ENCODE peak calls at places on chromosomes 7 and 10, in ten cellular contexts. V, A, C, E, K, O, D, L, W and N are unnamed samples.
A peak's percentile ranks its signal among the peaks of the same experiment; 100 is the strongest.

GRCh38 chr7:48025630-48026029 is 3.3 kb downstream of the SUN3 start:
- DNase-seq in L (no peak), W (no peak), K (no peak), E (no peak), C (no peak), V (no peak), O (no peak), D (no peak), A (no peak), N (no peak)

GRCh38 chr7:20306499-20306946 is 24.2 kb upstream of the ITGB8 start:
- DNase-seq in K (no peak), D (no peak), V (no peak), L (no peak), E (no peak), C (no peak), W (no peak), O (no peak), A (no peak), N (no peak)

GRCh38 chr7:23654508-23654907 is 25.5 kb upstream of the FAM221A start:
- DNase-seq in O (peak; percentile 40), D (peak; percentile 1), W (peak; percentile 76), A (no peak), L (no peak), C (peak; percentile 61), K (no peak), V (peak; percentile 9), E (no peak), N (no peak)

GRCh38 chr10:117160567-117160966 is 22.5 kb upstream of the VAX1 start:
- DNase-seq in A (no peak), L (no peak), O (no peak), K (no peak), W (no peak), E (no peak), V (no peak), C (no peak), D (no peak), N (no peak)

GRCh38 chr7:131625817-131626372 is 69.5 kb upstream of the PODXL start:
- DNase-seq in W (no peak), A (no peak), K (no peak), C (peak; percentile 68), V (peak; percentile 90), O (peak; percentile 19), E (no peak), D (peak; percentile 77), L (no peak), N (no peak)

GRCh38 chr10:72659694-72660093 is 32.2 kb upstream of the MCU start:
- DNase-seq in K (no peak), C (no peak), A (no peak), D (no peak), L (no peak), E (no peak), W (no peak), V (no peak), O (peak; percentile 10), N (no peak)

GRCh38 chr10:44908071-44908709 is 2.9 kb upstream of the TMEM72 start:
- DNase-seq in D (peak; percentile 2), C (peak; percentile 35), A (no peak), W (no peak), K (no peak), V (peak; percentile 44), O (no peak), L (no peak), E (no peak), N (no peak)

GRCh38 chr7:112414855-112415490 is 35.3 kb upstream of the IFRD1 start:
- DNase-seq in V (no peak), K (no peak), E (no peak), L (no peak), W (no peak), A (no peak), O (no peak), C (no peak), D (no peak), N (no peak)

GRCh38 chr10:80356563-80356999 is at the start of the genes DYDC1 and DYDC2:
- DNase-seq in O (peak; percentile 60), L (peak; percentile 9), V (no peak), K (peak; percentile 55), E (no peak), C (peak; percentile 88), W (peak; percentile 75), D (no peak), A (no peak), N (peak; percentile 35)

GRCh38 chr7:111098011-111098925 is 7.3 kb downstream of the LRRN3 start:
- DNase-seq in E (no peak), L (peak; percentile 50), K (no peak), C (peak; percentile 43), V (no peak), O (peak; percentile 35), D (peak; percentile 35), W (no peak), A (no peak), N (no peak)

GRCh38 chr7:151060416-151061234 is 1.2 kb downstream of the SLC4A2 start:
- DNase-seq in C (no peak), A (no peak), O (peak; percentile 49), E (no peak), L (no peak), K (no peak), W (peak; percentile 67), D (no peak), V (peak; percentile 27), N (no peak)
- TF ChIP-seq CTCF in C (no peak), A (no peak), O (no peak), E (no peak), L (no peak), K (no peak), W (no peak), D (peak; percentile 7), V (no peak), N (peak; percentile 30)

GRCh38 chr10:113329121-113329596 is 223.7 kb upstream of the HABP2 start:
- DNase-seq in O (no peak), A (no peak), E (no peak), L (no peak), W (no peak), C (no peak), K (no peak), V (peak; percentile 70), D (peak; percentile 96), N (no peak)

GRCh38 chr10:113322843-113323242 is 230.0 kb upstream of the HABP2 start:
- DNase-seq in K (no peak), O (no peak), V (no peak), W (no peak), C (no peak), L (no peak), A (no peak), E (no peak), D (no peak), N (no peak)

GRCh38 chr10:113323985-113324384 is 228.9 kb upstream of the HABP2 start:
- DNase-seq in V (no peak), O (no peak), C (no peak), E (no peak), A (no peak), L (no peak), D (no peak), K (no peak), W (no peak), N (no peak)

GRCh38 chr10:113320980-113321379 is 231.9 kb upstream of the HABP2 start:
- DNase-seq in K (no peak), O (no peak), E (no peak), L (no peak), V (no peak), A (no peak), C (no peak), D (no peak), W (no peak), N (no peak)

GRCh38 chr10:113326160-113327111 is 226.4 kb upstream of the HABP2 start:
- DNase-seq in E (peak; percentile 78), O (peak; percentile 34), W (no peak), A (peak; percentile 80), K (peak; percentile 39), D (peak; percentile 88), V (peak; percentile 88), L (no peak), C (peak; percentile 17), N (no peak)
- TF ChIP-seq CTCF in E (no peak), O (peak; percentile 22), W (peak; percentile 11), A (peak; percentile 23), K (no peak), D (peak; percentile 56), V (peak; percentile 25), L (no peak), C (no peak), N (no peak)

GRCh38 chr10:53209941-53210611 is 437.5 kb upstream of the MBL2 start:
- DNase-seq in K (no peak), W (no peak), E (no peak), D (no peak), L (no peak), C (no peak), A (no peak), V (no peak), O (no peak), N (no peak)
- TF ChIP-seq CTCF in K (no peak), W (peak; percentile 22), E (no peak), D (no peak), L (no peak), C (peak; percentile 34), A (no peak), V (no peak), O (no peak), N (peak; percentile 22)

DNA sequence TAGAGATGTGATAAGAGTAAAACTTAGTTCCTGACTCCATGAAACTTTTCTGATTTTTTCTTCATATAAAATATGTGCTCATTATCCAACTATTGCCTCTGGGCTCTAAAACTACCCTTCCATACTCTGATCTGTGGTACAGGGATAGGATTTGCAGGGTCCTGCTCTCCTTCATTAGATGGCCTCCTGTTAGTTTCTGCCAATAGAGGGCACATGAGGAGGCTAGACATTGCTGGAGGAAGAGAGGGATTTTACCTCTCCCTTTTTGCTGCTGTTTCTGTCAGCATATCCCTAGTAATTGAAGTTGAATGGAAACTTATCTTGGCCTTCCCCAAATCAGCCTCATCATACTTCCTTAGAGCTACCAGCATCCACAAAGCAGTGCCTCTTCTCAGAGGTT is 269.4 kb downstream of the NXPH1 start:
- DNase-seq in V (no peak), L (no peak), A (no peak), E (no peak), C (no peak), O (no peak), D (no peak), K (no peak), W (no peak), N (no peak)
- TF ChIP-seq CTCF in V (no peak), L (no peak), A (no peak), E (no peak), C (no peak), O (no peak), D (no peak), K (no peak), W (no peak), N (no peak)